ENCODE peak calls at places on chromosomes 6 and 20, in six cellular contexts. S is H1, Q is IMR-90, J is H9, C is neuronal stem cell, F is trophoblast cell. O is an unnamed sample.

GRCh38 chr6:9659848-9660247 is 755.0 kb downstream of the TFAP2A start:
- DNase-seq in S (no peak), Q (no peak), J (no peak), F (no peak), C (no peak), O (no peak)

GRCh38 chr20:63941282-63942060 is 14.7 kb downstream of the UCKL1 start:
- DNase-seq in S (peak; percentile 96), F (no peak), Q (no peak), J (peak; percentile 98), C (no peak), O (no peak)

GRCh38 chr6:35377002-35377401 is 34.6 kb downstream of the PPARD start:
- DNase-seq in J (no peak), S (no peak), C (no peak), F (no peak), Q (peak; percentile 80), O (no peak)

GRCh38 chr20:53958240-53958639 is 112.2 kb downstream of the BCAS1 start:
- DNase-seq in F (no peak), S (no peak), Q (no peak), C (no peak), J (no peak), O (no peak)

GRCh38 chr20:56202493-56203077 is 45.9 kb upstream of the MC3R start:
- DNase-seq in Q (no peak), S (no peak), C (no peak), J (no peak), F (no peak), O (no peak)

GRCh38 chr6:42450314-42451145 is 1.2 kb downstream of the TRERF1 start:
- DNase-seq in S (no peak), C (no peak), F (no peak), Q (peak; percentile 33), J (no peak), O (peak; percentile 54)

GRCh38 chr20:57498425-57499400 is 26.2 kb downstream of the CTCFL start:
- DNase-seq in S (no peak), J (peak; percentile 72), C (no peak), Q (peak; percentile 7), F (no peak), O (peak; percentile 16)

GRCh38 chr6:106275692-106276091 is 49.9 kb downstream of the ATG5 start:
- DNase-seq in S (no peak), F (no peak), Q (peak; percentile 71), C (no peak), J (no peak), O (peak; percentile 68)

GRCh38 chr6:158354509-158354877 is 42.2 kb downstream of the TULP4 start:
- DNase-seq in J (no peak), C (no peak), Q (no peak), F (no peak), S (no peak), O (no peak)

GRCh38 chr20:62589150-62589498 is 53.2 kb upstream of the SLCO4A1 start:
- DNase-seq in F (no peak), Q (no peak), C (no peak), J (no peak), S (no peak), O (no peak)

GRCh38 chr6:26421259-26422144 is 18.8 kb upstream of the BTN3A3 start:
- DNase-seq in J (peak; percentile 84), S (peak; percentile 34), C (peak; percentile 79), Q (peak; percentile 92), F (peak; percentile 50), O (peak; percentile 96)

GRCh38 chr6:131914967-131915751 is 36.0 kb downstream of the CCN2 start:
- DNase-seq in F (peak; percentile 32), J (peak; percentile 50), S (no peak), Q (peak; percentile 89), C (peak; percentile 58), O (peak; percentile 76)

GRCh38 chr20:49285233-49285668 is 7.4 kb upstream of the ZNFX1 start:
- DNase-seq in F (no peak), S (no peak), J (no peak), Q (no peak), C (no peak), O (no peak)

GRCh38 chr6:43707767-43708166 is 20.2 kb upstream of the MRPS18A start:
- DNase-seq in C (no peak), S (no peak), F (no peak), J (no peak), Q (no peak), O (no peak)

GRCh38 chr6:127518212-127518709 is 874 bp downstream of the MTCL3 start:
- DNase-seq in S (no peak), F (no peak), J (no peak), C (peak; percentile 26), Q (no peak), O (no peak)

GRCh38 chr20:18527836-18528235 is 20.1 kb downstream of the SEC23B start:
- DNase-seq in S (no peak), F (no peak), C (no peak), Q (peak; percentile 75), J (no peak), O (peak; percentile 4)

GRCh38 chr6:160055378-160055777 is 66.2 kb upstream of the SLC22A1 start:
- DNase-seq in F (no peak), J (no peak), S (no peak), Q (no peak), C (no peak), O (no peak)

GRCh38 chr20:21505810-21506530 is 7.9 kb downstream of the NKX2-2 start:
- DNase-seq in J (peak; percentile 73), F (no peak), S (no peak), Q (peak; percentile 20), C (peak; percentile 73), O (no peak)

GRCh38 chr6:45003400-45003799 is 324.7 kb upstream of the RUNX2 start:
- DNase-seq in S (no peak), J (no peak), C (no peak), F (no peak), Q (no peak), O (no peak)

GRCh38 chr6:24524801-24525200 is 30.0 kb downstream of the ALDH5A1 start:
- DNase-seq in C (peak; percentile 33), F (peak; percentile 20), S (no peak), Q (peak; percentile 59), J (peak; percentile 37), O (peak; percentile 59)

GRCh38 chr20:33852971-33853813 is 42.0 kb downstream of the CHMP4B start:
- DNase-seq in S (no peak), C (no peak), J (no peak), F (no peak), Q (no peak), O (no peak)

GRCh38 chr20:18388860-18389259 is 78.0 kb downstream of the DZANK1 start:
- DNase-seq in F (no peak), J (no peak), C (no peak), S (no peak), Q (peak; percentile 77), O (peak; percentile 26)

GRCh38 chr6:148430897-148431296 is 88.3 kb downstream of the SASH1 start:
- DNase-seq in J (no peak), C (no peak), F (peak; percentile 77), S (no peak), Q (no peak), O (no peak)

GRCh38 chr6:18388942-18389341 is 1.8 kb downstream of the RNF144B start:
- DNase-seq in J (no peak), C (no peak), S (no peak), Q (peak; percentile 77), F (no peak), O (peak; percentile 31)

GRCh38 chr6:68693271-68693670 is 58.2 kb downstream of the ADGRB3 start:
- DNase-seq in C (no peak), Q (no peak), J (no peak), F (no peak), S (no peak), O (no peak)

GRCh38 chr6:111087871-111088667 is 766 bp downstream of the SLC16A10 start:
- DNase-seq in F (no peak), J (peak; percentile 58), Q (no peak), C (peak; percentile 26), S (no peak), O (peak; percentile 10)

GRCh38 chr6:37988696-37989095 is 169.2 kb downstream of the ZFAND3 start:
- DNase-seq in S (no peak), Q (no peak), F (no peak), J (no peak), C (no peak), O (no peak)

GRCh38 chr6:134614606-134615485 is 296.9 kb upstream of the SGK1 start:
- DNase-seq in F (peak; percentile 87), Q (peak; percentile 34), S (no peak), J (no peak), C (no peak), O (peak; percentile 13)

GRCh38 chr6:134178230-134179044 is 126.0 kb upstream of the SLC2A12 start:
- DNase-seq in J (peak; percentile 92), S (peak; percentile 75), C (peak; percentile 82), F (peak; percentile 93), Q (peak; percentile 96), O (peak; percentile 95)

DNA sequence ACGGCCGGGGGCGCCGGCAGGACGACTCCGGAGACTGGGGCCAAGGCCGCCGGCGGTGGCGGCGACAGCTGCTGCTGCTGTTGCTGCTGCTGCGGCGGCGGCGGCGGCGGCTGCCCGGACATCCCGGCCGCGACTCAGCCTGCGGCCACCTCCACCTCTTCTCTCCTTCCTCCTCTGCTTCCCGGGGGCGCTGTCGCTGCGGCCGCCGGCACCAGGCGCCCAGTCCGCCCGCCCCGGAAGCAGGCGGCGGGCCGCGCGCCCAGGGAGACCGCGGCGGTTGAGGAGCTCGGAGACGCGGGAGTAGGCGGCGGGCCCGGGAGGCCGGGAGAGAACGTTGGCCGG is 280 bp downstream of the RANBP9 start:
- DNase-seq in S (no peak), Q (no peak), C (no peak), F (peak; percentile 42), J (peak; percentile 55), O (peak; percentile 74)
- H3K4ac ChIP-seq in S (no peak overlapping the region), Q (no peak overlapping the region), C (no peak overlapping the region), F (peak overlapping the region; percentile 68), J (no peak overlapping the region), O (peak overlapping the region; percentile 84)

DNA sequence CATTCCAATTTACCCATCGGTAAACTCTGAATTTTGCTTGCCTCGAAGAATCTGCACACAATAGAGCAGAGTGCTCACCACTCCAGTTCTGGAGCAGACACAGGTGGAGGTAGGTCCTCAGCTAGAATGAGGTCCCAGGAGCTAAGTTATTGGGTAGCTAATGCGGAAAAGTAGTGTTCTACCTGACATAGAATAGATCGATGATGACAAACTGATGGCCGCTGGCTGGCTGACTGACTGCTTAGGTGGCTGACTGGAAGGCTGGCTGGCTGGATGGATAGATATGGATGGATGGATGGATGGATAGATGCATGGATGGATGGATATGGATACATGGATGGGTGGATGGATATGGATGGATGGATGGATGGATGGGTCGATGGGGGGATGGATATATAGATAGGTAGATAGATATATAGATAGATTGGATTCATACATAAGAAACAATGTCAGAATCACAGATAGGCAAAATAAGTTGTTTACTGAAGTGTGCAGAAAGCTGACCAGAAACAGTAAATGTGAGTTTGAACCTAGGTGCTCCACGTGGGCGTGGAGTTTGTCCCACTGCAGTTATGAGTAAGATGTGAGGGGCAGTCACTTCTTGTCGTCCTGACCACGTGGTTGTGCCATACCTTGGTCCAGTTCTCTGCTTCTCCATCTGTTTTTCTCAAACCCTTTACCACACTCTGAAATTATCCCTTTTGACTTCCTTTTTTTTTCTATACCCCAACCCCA is 62.1 kb downstream of the TBXT start:
- DNase-seq in J (no peak), F (no peak), S (no peak), C (no peak), Q (no peak), O (no peak)
- H3K4me2 ChIP-seq in J (no peak overlapping the region), F (no peak overlapping the region), S (no peak overlapping the region), C (no peak overlapping the region), Q (no peak overlapping the region), O (no peak overlapping the region)

GRCh38 chr20:35734374-35734773 is 7.7 kb downstream of the RBM39 start:
- DNase-seq in J (no peak), F (no peak), Q (no peak), C (no peak), S (no peak), O (no peak)
- H3K14ac ChIP-seq in J (no peak overlapping the region), F (no peak overlapping the region), Q (no peak overlapping the region), C (no peak overlapping the region), S (no peak overlapping the region), O (no peak overlapping the region)

GRCh38 chr20:20369353-20370086 is 1.6 kb downstream of the INSM1 start:
- DNase-seq in S (no peak), Q (no peak), J (peak; percentile 86), F (no peak), C (no peak), O (no peak)
- H3K4ac ChIP-seq in S (no peak overlapping the region), Q (no peak overlapping the region), J (no peak overlapping the region), F (no peak overlapping the region), C (no peak overlapping the region), O (no peak overlapping the region)